ENCODE peak calls at places on chromosomes 16 and 17, in five cellular contexts. U is ACHN, E is lung microvascular endothelial cell, V is psoas muscle, D is H7. I is an unnamed sample.

GRCh38 chr16:50539822-50540710 is 8.1 kb upstream of the NKD1 start:
- DNase-seq in U (no peak), E (no peak), V (no peak), D (peak), I (no peak)

GRCh38 chr16:84443166-84443802 is 61.2 kb downstream of the MEAK7 start:
- DNase-seq in E (no peak), V (no peak), D (peak), U (no peak), I (no peak)

GRCh38 chr17:53390575-53390974 is 432.2 kb upstream of the KIF2B start:
- DNase-seq in V (no peak), E (no peak), D (no peak), U (no peak), I (no peak)

GRCh38 chr17:67452681-67453554 is 75.8 kb downstream of the PITPNC1 start:
- DNase-seq in D (no peak), V (no peak), U (no peak), E (no peak), I (no peak)

GRCh38 chr17:78359216-78359935 is 501 bp downstream of the SOCS3 start:
- DNase-seq in E (peak), D (peak), V (peak), U (no peak), I (peak)

GRCh38 chr16:55447231-55447630 is 31.8 kb upstream of the MMP2 start:
- DNase-seq in E (no peak), V (no peak), D (no peak), U (no peak), I (no peak)

GRCh38 chr17:40522250-40522960 is 21.0 kb upstream of the TNS4 start:
- DNase-seq in U (no peak), D (no peak), E (no peak), V (no peak), I (no peak)

GRCh38 chr17:55731586-55732250 is 9.1 kb upstream of the TMEM100 start:
- DNase-seq in U (no peak), E (peak), D (no peak), V (peak), I (no peak)

GRCh38 chr16:15777533-15778203 is 79.2 kb downstream of the MYH11 start:
- DNase-seq in D (peak), V (no peak), E (peak), U (peak), I (peak)

GRCh38 chr17:15883617-15884111 is 61.3 kb upstream of the ADORA2B start:
- DNase-seq in V (no peak), E (no peak), U (no peak), D (no peak), I (no peak)